ENCODE peak calls at places on chromosomes 3 and 15, in nine cellular contexts. One of them, this sample, is unnamed.
A peak's percentile ranks its signal among the peaks of the same experiment; 100 is the strongest.

GRCh38 chr3:73580343-73580742 is 44.4 kb downstream of the PDZRN3 start:
- DNase-seq in PC-3: peak; percentile 18
- DNase-seq in OCI-LY7: no peak
- DNase-seq in K562: no peak
- DNase-seq in neural progenitor cell: no peak
- DNase-seq in cardiac muscle cell: no peak
- DNase-seq in testis: no peak
- DNase-seq in prostate gland: peak; percentile 58
- DNase-seq in body of pancreas: peak; percentile 21
- DNase-seq in this sample: peak; percentile 94

GRCh38 chr15:33654859-33655258 is 313.4 kb upstream of the CHRM5 start:
- DNase-seq in body of pancreas: no peak
- DNase-seq in testis: peak; percentile 35
- DNase-seq in PC-3: no peak
- DNase-seq in cardiac muscle cell: no peak
- DNase-seq in OCI-LY7: no peak
- DNase-seq in K562: no peak
- DNase-seq in prostate gland: no peak
- DNase-seq in neural progenitor cell: peak; percentile 16
- DNase-seq in this sample: peak; percentile 14

GRCh38 chr3:65751123-65751700 is 287.5 kb downstream of the MAGI1 start:
- DNase-seq in testis: peak; percentile 67
- DNase-seq in body of pancreas: peak; percentile 65
- DNase-seq in OCI-LY7: peak; percentile 17
- DNase-seq in prostate gland: peak; percentile 10
- DNase-seq in cardiac muscle cell: peak; percentile 79
- DNase-seq in PC-3: peak; percentile 40
- DNase-seq in neural progenitor cell: peak; percentile 90
- DNase-seq in K562: peak; percentile 35
- DNase-seq in this sample: peak; percentile 11

GRCh38 chr3:113287111-113287817 is 75.9 kb downstream of the BOC start:
- DNase-seq in body of pancreas: no peak
- DNase-seq in OCI-LY7: no peak
- DNase-seq in PC-3: peak; percentile 92
- DNase-seq in prostate gland: peak; percentile 49
- DNase-seq in cardiac muscle cell: no peak
- DNase-seq in testis: peak; percentile 55
- DNase-seq in K562: peak; percentile 25
- DNase-seq in neural progenitor cell: no peak
- DNase-seq in this sample: peak; percentile 71

GRCh38 chr3:123448503-123449091 is at the start of gene ADCY5:
- DNase-seq in testis: no peak
- DNase-seq in PC-3: no peak
- DNase-seq in prostate gland: no peak
- DNase-seq in body of pancreas: peak; percentile 22
- DNase-seq in cardiac muscle cell: peak; percentile 48
- DNase-seq in K562: no peak
- DNase-seq in neural progenitor cell: peak; percentile 61
- DNase-seq in OCI-LY7: no peak
- DNase-seq in this sample: peak; percentile 3

GRCh38 chr3:124217542-124217941 is 225.6 kb upstream of the ROPN1 start:
- DNase-seq in PC-3: peak; percentile 84
- DNase-seq in cardiac muscle cell: peak; percentile 89
- DNase-seq in neural progenitor cell: peak; percentile 87
- DNase-seq in body of pancreas: peak; percentile 65
- DNase-seq in prostate gland: no peak
- DNase-seq in testis: peak; percentile 53
- DNase-seq in K562: peak; percentile 33
- DNase-seq in OCI-LY7: peak; percentile 43
- DNase-seq in this sample: peak; percentile 58

GRCh38 chr3:43366880-43367279 is 80.5 kb downstream of the SNRK start:
- DNase-seq in testis: no peak
- DNase-seq in K562: no peak
- DNase-seq in body of pancreas: no peak
- DNase-seq in PC-3: no peak
- DNase-seq in neural progenitor cell: no peak
- DNase-seq in OCI-LY7: no peak
- DNase-seq in cardiac muscle cell: no peak
- DNase-seq in prostate gland: no peak
- DNase-seq in this sample: no peak

GRCh38 chr3:32733631-32734229 is 48.7 kb downstream of the CNOT10 start:
- DNase-seq in K562: peak; percentile 26
- DNase-seq in neural progenitor cell: peak; percentile 47
- DNase-seq in OCI-LY7: peak; percentile 44
- DNase-seq in cardiac muscle cell: peak; percentile 47
- DNase-seq in testis: no peak
- DNase-seq in prostate gland: no peak
- DNase-seq in body of pancreas: no peak
- DNase-seq in PC-3: peak; percentile 62
- DNase-seq in this sample: no peak

GRCh38 chr3:24069045-24069444 is 124.0 kb downstream of the NR1D2 start:
- DNase-seq in K562: no peak
- DNase-seq in body of pancreas: peak; percentile 30
- DNase-seq in cardiac muscle cell: no peak
- DNase-seq in PC-3: peak; percentile 42
- DNase-seq in prostate gland: no peak
- DNase-seq in testis: no peak
- DNase-seq in OCI-LY7: peak; percentile 13
- DNase-seq in neural progenitor cell: peak; percentile 31
- DNase-seq in this sample: no peak

GRCh38 chr3:78689378-78689777 is 1078.4 kb downstream of the ROBO1 start:
- DNase-seq in cardiac muscle cell: no peak
- DNase-seq in PC-3: no peak
- DNase-seq in body of pancreas: no peak
- DNase-seq in prostate gland: no peak
- DNase-seq in neural progenitor cell: no peak
- DNase-seq in OCI-LY7: no peak
- DNase-seq in testis: no peak
- DNase-seq in K562: no peak
- DNase-seq in this sample: no peak

GRCh38 chr3:27681249-27681748 is 40.8 kb downstream of the EOMES start:
- DNase-seq in OCI-LY7: peak; percentile 79
- DNase-seq in K562: peak; percentile 28
- DNase-seq in cardiac muscle cell: peak; percentile 54
- DNase-seq in neural progenitor cell: peak; percentile 73
- DNase-seq in prostate gland: peak; percentile 24
- DNase-seq in body of pancreas: no peak
- DNase-seq in testis: no peak
- DNase-seq in PC-3: peak; percentile 82
- DNase-seq in this sample: peak; percentile 72

GRCh38 chr15:93477188-93477587 is 388.2 kb upstream of the RGMA start:
- DNase-seq in body of pancreas: no peak
- DNase-seq in prostate gland: no peak
- DNase-seq in PC-3: no peak
- DNase-seq in cardiac muscle cell: no peak
- DNase-seq in neural progenitor cell: peak; percentile 90
- DNase-seq in testis: no peak
- DNase-seq in K562: no peak
- DNase-seq in OCI-LY7: no peak
- DNase-seq in this sample: no peak

GRCh38 chr3:132595036-132595435 is 2.0 kb upstream of the ACKR4 start:
- DNase-seq in testis: no peak
- DNase-seq in K562: no peak
- DNase-seq in neural progenitor cell: peak; percentile 70
- DNase-seq in PC-3: peak; percentile 1
- DNase-seq in OCI-LY7: peak; percentile 41
- DNase-seq in prostate gland: no peak
- DNase-seq in body of pancreas: no peak
- DNase-seq in cardiac muscle cell: no peak
- DNase-seq in this sample: peak; percentile 57

GRCh38 chr15:94838281-94838680 is 606.9 kb downstream of the MCTP2 start:
- DNase-seq in PC-3: no peak
- DNase-seq in neural progenitor cell: no peak
- DNase-seq in K562: no peak
- DNase-seq in OCI-LY7: no peak
- DNase-seq in body of pancreas: no peak
- DNase-seq in testis: no peak
- DNase-seq in cardiac muscle cell: no peak
- DNase-seq in prostate gland: no peak
- DNase-seq in this sample: no peak

GRCh38 chr3:64530434-64531049 is 157.3 kb downstream of the ADAMTS9 start:
- DNase-seq in testis: peak; percentile 85
- DNase-seq in PC-3: peak; percentile 62
- DNase-seq in neural progenitor cell: peak; percentile 79
- DNase-seq in cardiac muscle cell: peak; percentile 64
- DNase-seq in K562: peak; percentile 51
- DNase-seq in prostate gland: peak; percentile 65
- DNase-seq in OCI-LY7: peak; percentile 31
- DNase-seq in body of pancreas: peak; percentile 75
- DNase-seq in this sample: peak; percentile 50

GRCh38 chr15:58440181-58440910 is 8.6 kb downstream of the LIPC start:
- DNase-seq in cardiac muscle cell: no peak
- DNase-seq in neural progenitor cell: no peak
- DNase-seq in prostate gland: peak; percentile 50
- DNase-seq in K562: no peak
- DNase-seq in body of pancreas: peak; percentile 60
- DNase-seq in testis: no peak
- DNase-seq in OCI-LY7: no peak
- DNase-seq in PC-3: peak; percentile 56
- DNase-seq in this sample: peak; percentile 52

GRCh38 chr3:22318325-22318724 is 567.3 kb upstream of the ZNF385D start:
- DNase-seq in OCI-LY7: no peak
- DNase-seq in PC-3: no peak
- DNase-seq in neural progenitor cell: no peak
- DNase-seq in prostate gland: no peak
- DNase-seq in body of pancreas: no peak
- DNase-seq in K562: no peak
- DNase-seq in cardiac muscle cell: no peak
- DNase-seq in testis: no peak
- DNase-seq in this sample: no peak

GRCh38 chr3:195768831-195769303 is 42.9 kb downstream of the MUC4 start:
- DNase-seq in neural progenitor cell: no peak
- DNase-seq in K562: no peak
- DNase-seq in testis: peak; percentile 11
- DNase-seq in PC-3: no peak
- DNase-seq in cardiac muscle cell: no peak
- DNase-seq in body of pancreas: no peak
- DNase-seq in prostate gland: no peak
- DNase-seq in OCI-LY7: no peak
- DNase-seq in this sample: no peak

GRCh38 chr15:22845289-22845900 is 6.9 kb downstream of the NIPA2 start:
- DNase-seq in prostate gland: no peak
- DNase-seq in testis: no peak
- DNase-seq in K562: no peak
- DNase-seq in OCI-LY7: no peak
- DNase-seq in cardiac muscle cell: peak; percentile 81
- DNase-seq in body of pancreas: peak; percentile 32
- DNase-seq in neural progenitor cell: peak; percentile 44
- DNase-seq in PC-3: no peak
- DNase-seq in this sample: no peak

GRCh38 chr15:30953183-30953582 is 38.2 kb downstream of the MTMR10 start:
- DNase-seq in PC-3: no peak
- DNase-seq in K562: no peak
- DNase-seq in testis: no peak
- DNase-seq in body of pancreas: no peak
- DNase-seq in prostate gland: no peak
- DNase-seq in neural progenitor cell: no peak
- DNase-seq in cardiac muscle cell: no peak
- DNase-seq in OCI-LY7: no peak
- DNase-seq in this sample: no peak
- H3K27ac ChIP-seq in PC-3: no peak overlapping the region
- H3K27ac ChIP-seq in K562: no peak overlapping the region
- H3K27ac ChIP-seq in testis: no peak overlapping the region
- H3K27ac ChIP-seq in body of pancreas: no peak overlapping the region
- H3K27ac ChIP-seq in prostate gland: no peak overlapping the region
- H3K27ac ChIP-seq in neural progenitor cell: no peak overlapping the region
- H3K27ac ChIP-seq in cardiac muscle cell: no peak overlapping the region
- H3K27ac ChIP-seq in OCI-LY7: no peak overlapping the region
- H3K27ac ChIP-seq in this sample: no peak overlapping the region

GRCh38 chr3:159865042-159865579 is 123.5 kb upstream of the IL12A start:
- DNase-seq in OCI-LY7: no peak
- DNase-seq in prostate gland: no peak
- DNase-seq in testis: no peak
- DNase-seq in neural progenitor cell: no peak
- DNase-seq in body of pancreas: no peak
- DNase-seq in cardiac muscle cell: no peak
- DNase-seq in PC-3: peak; percentile 57
- DNase-seq in K562: no peak
- DNase-seq in this sample: no peak
- H3K27ac ChIP-seq in OCI-LY7: no peak overlapping the region
- H3K27ac ChIP-seq in prostate gland: peak overlapping the region; percentile 43
- H3K27ac ChIP-seq in testis: no peak overlapping the region
- H3K27ac ChIP-seq in neural progenitor cell: no peak overlapping the region
- H3K27ac ChIP-seq in body of pancreas: no peak overlapping the region
- H3K27ac ChIP-seq in cardiac muscle cell: no peak overlapping the region
- H3K27ac ChIP-seq in PC-3: peak overlapping the region; percentile 15
- H3K27ac ChIP-seq in K562: no peak overlapping the region
- H3K27ac ChIP-seq in this sample: no peak overlapping the region

DNA sequence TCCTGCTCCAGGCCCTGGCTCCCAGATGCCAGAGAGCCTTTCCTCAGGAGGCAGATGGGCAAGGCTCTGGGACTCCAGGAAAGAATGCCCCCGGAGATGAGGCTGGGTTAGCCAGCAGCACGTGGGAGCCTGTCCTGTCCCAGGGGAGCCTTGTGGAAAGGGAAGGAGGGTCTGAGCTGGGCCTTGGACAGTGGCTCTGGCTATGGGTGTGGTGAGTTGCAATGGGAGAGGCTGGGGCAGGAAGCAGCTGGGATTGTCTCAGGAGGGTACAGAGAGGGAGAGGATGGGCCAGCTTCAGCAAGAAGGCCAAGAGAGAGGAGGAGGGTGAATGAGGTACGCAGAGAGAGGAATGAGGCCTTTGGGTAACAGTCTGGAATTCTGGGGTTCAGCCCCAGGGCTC is 17.4 kb upstream of the CACNA2D2 start:
- DNase-seq in neural progenitor cell: no peak
- DNase-seq in prostate gland: no peak
- DNase-seq in OCI-LY7: no peak
- DNase-seq in body of pancreas: no peak
- DNase-seq in PC-3: no peak
- DNase-seq in K562: no peak
- DNase-seq in cardiac muscle cell: no peak
- DNase-seq in testis: no peak
- DNase-seq in this sample: no peak
- H3K27ac ChIP-seq in neural progenitor cell: no peak overlapping the region
- H3K27ac ChIP-seq in prostate gland: no peak overlapping the region
- H3K27ac ChIP-seq in OCI-LY7: no peak overlapping the region
- H3K27ac ChIP-seq in body of pancreas: no peak overlapping the region
- H3K27ac ChIP-seq in PC-3: no peak overlapping the region
- H3K27ac ChIP-seq in K562: no peak overlapping the region
- H3K27ac ChIP-seq in cardiac muscle cell: no peak overlapping the region
- H3K27ac ChIP-seq in testis: no peak overlapping the region
- H3K27ac ChIP-seq in this sample: no peak overlapping the region

GRCh38 chr3:192336286-192336685 is 391.1 kb downstream of the FGF12 start:
- DNase-seq in neural progenitor cell: no peak
- DNase-seq in PC-3: no peak
- DNase-seq in testis: no peak
- DNase-seq in OCI-LY7: peak; percentile 10
- DNase-seq in K562: no peak
- DNase-seq in body of pancreas: no peak
- DNase-seq in prostate gland: no peak
- DNase-seq in cardiac muscle cell: no peak
- DNase-seq in this sample: no peak

DNA sequence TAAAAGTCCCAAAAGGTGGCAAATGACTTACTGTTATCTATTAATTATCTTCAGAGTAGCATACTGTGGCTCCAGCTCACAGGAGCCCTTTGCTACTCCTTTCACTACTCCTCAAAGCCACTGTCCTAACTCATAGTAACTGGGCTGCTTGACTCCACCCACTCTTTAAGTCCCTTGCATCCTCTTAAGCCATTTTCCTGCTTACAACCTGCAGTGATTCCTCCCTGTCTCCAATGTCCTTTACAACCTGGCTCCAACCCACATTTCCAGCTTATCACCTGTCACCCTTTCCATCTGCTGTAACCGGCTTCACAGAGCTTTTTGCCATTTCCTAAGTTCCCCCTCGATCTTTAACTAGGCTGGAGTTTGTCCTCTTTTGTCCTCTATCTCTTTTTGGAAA is 388.1 kb downstream of the FGF12 start:
- DNase-seq in body of pancreas: no peak
- DNase-seq in cardiac muscle cell: peak; percentile 7
- DNase-seq in neural progenitor cell: peak; percentile 30
- DNase-seq in OCI-LY7: no peak
- DNase-seq in prostate gland: no peak
- DNase-seq in testis: no peak
- DNase-seq in PC-3: no peak
- DNase-seq in K562: no peak
- DNase-seq in this sample: no peak
- H3K27ac ChIP-seq in body of pancreas: no peak overlapping the region
- H3K27ac ChIP-seq in cardiac muscle cell: no peak overlapping the region
- H3K27ac ChIP-seq in neural progenitor cell: no peak overlapping the region
- H3K27ac ChIP-seq in OCI-LY7: no peak overlapping the region
- H3K27ac ChIP-seq in prostate gland: no peak overlapping the region
- H3K27ac ChIP-seq in testis: no peak overlapping the region
- H3K27ac ChIP-seq in PC-3: no peak overlapping the region
- H3K27ac ChIP-seq in K562: no peak overlapping the region
- H3K27ac ChIP-seq in this sample: no peak overlapping the region